ENCODE peak calls at places on chromosomes 3 and 15, in nine cellular contexts. L is right cardiac atrium, H is AG09309, B is epithelial cell of esophagus, G is prostate gland, S is fibroblast of lung, I is adrenal gland, A is GM06990, X is thoracic aorta. V is an unnamed sample.

GRCh38 chr3:46416134-46417119 is 9.4 kb downstream of the CCRL2 start:
- DNase-seq in G (no peak), B (no peak), I (no peak), S (peak; percentile 40), H (no peak), A (no peak), X (no peak), L (no peak), V (no peak)

GRCh38 chr3:8962226-8962861 is 928 bp downstream of the RAD18 start:
- DNase-seq in G (no peak), A (no peak), B (no peak), X (no peak), L (no peak), I (no peak), H (no peak), S (no peak), V (peak; percentile 9)

GRCh38 chr3:185770071-185770470 is 54.8 kb downstream of the IGF2BP2 start:
- DNase-seq in I (no peak), X (no peak), A (no peak), G (no peak), S (no peak), L (no peak), H (no peak), B (peak; percentile 52), V (no peak)

GRCh38 chr15:91338763-91339162 is 238.7 kb downstream of the SV2B start:
- DNase-seq in H (no peak), I (peak; percentile 19), G (no peak), A (no peak), X (no peak), S (peak; percentile 1), B (peak; percentile 21), L (no peak), V (peak; percentile 37)

GRCh38 chr15:95684693-95685115 is 645.8 kb upstream of the NR2F2 start:
- DNase-seq in I (peak; percentile 12), X (no peak), A (no peak), B (peak; percentile 93), G (no peak), S (peak; percentile 90), H (peak; percentile 37), L (no peak), V (peak; percentile 87)

GRCh38 chr15:43903864-43904290 is 77.1 kb downstream of the WDR76 start:
- DNase-seq in I (peak; percentile 70), S (peak; percentile 66), A (peak; percentile 23), H (no peak), X (no peak), B (peak; percentile 61), L (peak; percentile 63), G (peak; percentile 25), V (peak; percentile 36)

GRCh38 chr3:53724566-53724965 is 121.7 kb downstream of the CHDH start:
- DNase-seq in B (no peak), X (no peak), G (no peak), S (no peak), H (no peak), I (no peak), L (no peak), A (no peak), V (no peak)

GRCh38 chr3:123286308-123287023 is 84.7 kb downstream of the SEC22A start:
- DNase-seq in L (no peak), X (no peak), S (peak; percentile 71), G (no peak), B (peak; percentile 79), H (no peak), A (no peak), I (peak; percentile 53), V (peak; percentile 37)

GRCh38 chr3:120506828-120507774 is 56.3 kb upstream of the FSTL1 start:
- DNase-seq in X (no peak), S (peak; percentile 63), B (peak; percentile 77), L (no peak), I (peak; percentile 56), G (peak; percentile 9), A (no peak), H (no peak), V (no peak)

GRCh38 chr3:52047295-52047960 is 8.9 kb downstream of the DUSP7 start:
- DNase-seq in G (no peak), A (no peak), B (peak; percentile 94), L (no peak), I (no peak), H (no peak), X (no peak), S (no peak), V (peak; percentile 91)

GRCh38 chr3:142624725-142625440 is 28.7 kb downstream of the PLS1 start:
- DNase-seq in L (no peak), A (no peak), B (no peak), G (no peak), H (no peak), I (no peak), S (no peak), X (no peak), V (no peak)

GRCh38 chr15:25690673-25691543 is 172.2 kb downstream of the ATP10A start:
- DNase-seq in G (no peak), H (peak; percentile 71), S (peak; percentile 55), B (peak; percentile 24), L (no peak), A (no peak), X (no peak), I (peak; percentile 69), V (no peak)

GRCh38 chr3:107664614-107665013 is 141.9 kb downstream of the BBX start:
- DNase-seq in X (no peak), H (no peak), A (no peak), L (no peak), G (no peak), I (no peak), B (no peak), S (no peak), V (no peak)

GRCh38 chr3:77687545-77687944 is 647.6 kb downstream of the ROBO2 start:
- DNase-seq in I (no peak), S (no peak), X (no peak), L (no peak), B (no peak), G (no peak), A (no peak), H (no peak), V (no peak)

GRCh38 chr3:27105904-27106303 is 263.3 kb downstream of the NEK10 start:
- DNase-seq in G (no peak), B (no peak), S (no peak), I (no peak), H (no peak), L (no peak), X (no peak), A (no peak), V (no peak)

DNA sequence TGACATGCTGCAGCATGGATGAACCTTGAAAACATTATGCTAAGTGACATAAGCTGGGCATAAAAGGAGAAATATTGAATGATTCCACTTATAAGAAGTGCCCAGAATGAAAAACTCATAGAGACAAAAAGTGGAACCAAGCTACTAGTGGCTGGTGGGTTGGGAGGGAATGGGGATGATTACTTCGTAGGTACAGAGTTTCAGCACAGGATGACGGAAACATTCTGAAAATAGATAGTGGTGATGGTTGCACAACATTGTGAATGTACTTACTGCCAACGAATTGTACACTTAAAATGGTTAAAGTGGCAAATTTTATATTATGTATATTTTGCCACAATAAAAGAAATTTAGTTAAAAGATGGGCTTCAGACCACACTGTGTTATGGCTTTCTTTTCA is 93.6 kb downstream of the RPLP1 start:
- DNase-seq in G (no peak), X (no peak), I (no peak), A (no peak), B (no peak), H (no peak), S (no peak), L (no peak), V (no peak)
- H3K4me3 ChIP-seq in G (no peak overlapping the region), X (no peak overlapping the region), I (no peak overlapping the region), A (no peak overlapping the region), B (no peak overlapping the region), H (no peak overlapping the region), S (no peak overlapping the region), L (no peak overlapping the region), V (no peak overlapping the region)

GRCh38 chr3:155675094-155675493 is 69.8 kb downstream of the PLCH1 start:
- DNase-seq in H (no peak), L (no peak), I (no peak), G (no peak), X (no peak), A (no peak), S (no peak), B (no peak), V (no peak)
- H3K4me3 ChIP-seq in H (no peak overlapping the region), L (no peak overlapping the region), I (no peak overlapping the region), G (no peak overlapping the region), X (no peak overlapping the region), A (no peak overlapping the region), S (no peak overlapping the region), B (no peak overlapping the region), V (no peak overlapping the region)

GRCh38 chr3:15309662-15310335 is 22.6 kb downstream of the SH3BP5 start:
- DNase-seq in L (no peak), G (no peak), X (no peak), A (no peak), H (no peak), I (no peak), S (no peak), B (peak; percentile 46), V (peak; percentile 35)
- H3K4me3 ChIP-seq in L (no peak overlapping the region), G (no peak overlapping the region), X (no peak overlapping the region), A (no peak overlapping the region), H (no peak overlapping the region), I (no peak overlapping the region), S (no peak overlapping the region), B (no peak overlapping the region), V (no peak overlapping the region)

GRCh38 chr3:11137627-11137959 is 16.7 kb upstream of the HRH1 start:
- DNase-seq in L (no peak), H (no peak), I (no peak), X (no peak), A (no peak), G (no peak), S (no peak), B (no peak), V (no peak)

GRCh38 chr3:11140713-11141104 is 13.6 kb upstream of the HRH1 start:
- DNase-seq in H (no peak), I (no peak), B (no peak), G (no peak), X (no peak), L (no peak), S (no peak), A (no peak), V (no peak)

GRCh38 chr3:11136871-11137626 is 17.2 kb upstream of the HRH1 start:
- DNase-seq in I (peak; percentile 85), H (peak; percentile 100), S (peak; percentile 100), G (peak; percentile 21), B (peak; percentile 100), L (no peak), X (peak; percentile 80), A (no peak), V (peak; percentile 100)

GRCh38 chr3:11138371-11138770 is 15.9 kb upstream of the HRH1 start:
- DNase-seq in B (no peak), G (no peak), A (no peak), H (no peak), S (no peak), X (no peak), L (no peak), I (no peak), V (no peak)

DNA sequence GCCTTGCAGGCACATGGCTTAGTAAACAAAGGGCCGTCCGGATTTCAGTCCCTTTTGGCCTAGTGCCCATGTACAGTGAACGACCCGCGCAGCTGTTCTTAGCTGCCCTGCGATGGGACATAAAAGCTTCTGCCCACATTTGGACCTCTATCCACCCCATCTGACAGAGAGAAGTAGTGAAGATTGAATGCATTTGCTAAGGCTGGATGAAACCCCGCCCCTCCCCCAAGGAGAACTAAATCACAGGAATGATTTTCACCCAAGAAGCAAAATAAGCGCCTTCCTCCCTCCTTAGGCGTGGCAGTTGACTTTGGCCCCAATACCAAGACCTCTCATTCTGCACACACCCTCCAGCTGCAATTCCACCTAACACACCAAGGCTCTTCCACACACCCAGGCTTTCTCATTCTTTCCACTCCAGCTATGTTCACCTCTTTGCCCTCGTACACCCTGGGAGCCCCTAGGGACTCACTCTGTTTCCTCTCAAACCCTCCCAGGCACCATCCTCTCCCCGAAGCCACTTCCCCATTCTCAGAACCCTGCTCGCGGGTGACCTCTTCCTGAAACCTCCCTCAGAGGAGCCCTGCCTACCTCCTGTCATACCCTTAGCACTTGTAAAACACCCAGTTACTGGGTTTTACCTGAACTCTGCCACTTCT is 14.1 kb upstream of the HRH1 start:
- DNase-seq in B (peak; percentile 50), S (peak; percentile 79), X (peak; percentile 20), H (no peak), L (peak; percentile 66), A (peak; percentile 38), G (peak; percentile 18), I (peak; percentile 14), V (peak; percentile 19)
- H3K4me3 ChIP-seq in B (no peak overlapping the region), S (no peak overlapping the region), X (no peak overlapping the region), H (no peak overlapping the region), L (no peak overlapping the region), A (no peak overlapping the region), G (no peak overlapping the region), I (no peak overlapping the region), V (no peak overlapping the region)

V was measured in mammary epithelial cell.